ENCODE peak calls at places on chromosomes 13 and 19, in ten cellular contexts. J is Jurkat, Clone E6-1; N is stimulated activated CD4-positive, alpha-beta T cell treated with anti-CD3 and anti-CD28 coated beads, Interleukin-15, amount 100 ng/mL, for 1 hour; F is aorta; Z is HFF-Myc; D is activated naive CD8-positive, alpha-beta T cell treated with anti-CD3 and anti-CD28 coated beads, Interleukin-2, amount 50 U/mL, for 16 hours; U is hippocampal formation; E is activated CD4-positive, alpha-beta T cell treated with anti-CD3 and anti-CD28 coated beads, Interleukin-2, amount 50 U/mL, for 24 hours; T is fibroblast of lung; P is amygdala. S is an unnamed sample.

GRCh38 chr13:47241446-47241845 is 344.6 kb upstream of the HTR2A start:
- DNase-seq in U (no peak), J (no peak), F (no peak), T (no peak), D (no peak), E (no peak), N (no peak), P (no peak), Z (no peak), S (no peak)

GRCh38 chr13:110154370-110155031 is 152.5 kb downstream of the COL4A1 start:
- DNase-seq in T (no peak), J (no peak), D (no peak), U (no peak), N (no peak), P (no peak), F (no peak), E (no peak), Z (no peak), S (no peak)

GRCh38 chr13:112849500-112849899 is 119.5 kb upstream of the MCF2L start:
- DNase-seq in Z (no peak), F (peak; percentile 24), N (no peak), U (no peak), P (no peak), D (no peak), J (peak; percentile 75), T (peak; percentile 14), E (no peak), S (no peak)

GRCh38 chr19:2084993-2085720 is 11.0 kb downstream of the MOB3A start:
- DNase-seq in J (peak; percentile 99), Z (no peak), N (peak; percentile 88), E (peak; percentile 92), U (peak; percentile 24), P (no peak), T (no peak), D (peak; percentile 81), F (peak; percentile 87), S (no peak)

GRCh38 chr19:49469828-49470614 is 4.0 kb upstream of the FLT3LG start:
- DNase-seq in P (no peak), N (peak; percentile 56), D (no peak), Z (no peak), T (no peak), J (peak; percentile 58), E (peak; percentile 67), U (no peak), F (peak; percentile 61), S (peak; percentile 40)

GRCh38 chr19:4984448-4984990 is 15.6 kb downstream of the KDM4B start:
- DNase-seq in U (no peak), F (no peak), N (no peak), Z (no peak), P (no peak), T (no peak), E (no peak), D (no peak), J (no peak), S (no peak)

GRCh38 chr19:19822148-19822429 is 539 bp upstream of the ZNF506 start:
- DNase-seq in E (no peak), T (no peak), D (no peak), J (no peak), N (no peak), F (no peak), P (no peak), U (no peak), Z (no peak), S (no peak)

GRCh38 chr19:14731200-14731599 is 41.4 kb downstream of the ZNF333 start:
- DNase-seq in N (no peak), D (no peak), Z (no peak), P (no peak), J (no peak), U (no peak), T (no peak), E (no peak), F (no peak), S (no peak)